ENCODE peak calls at places on chromosome 6, in eight cellular contexts. One of them, this sample, is unnamed.

GRCh38 chr6:134176283-134176975 is 124.0 kb upstream of the SLC2A12 start:
- DNase-seq in right lobe of liver: peak
- DNase-seq in right cardiac atrium: peak
- DNase-seq in neuronal stem cell: no peak
- DNase-seq in astrocyte of the hippocampus: peak
- DNase-seq in stromal cell of bone marrow: no peak
- DNase-seq in PC-9: peak
- DNase-seq in right atrium auricular region: peak
- DNase-seq in this sample: no peak

GRCh38 chr6:157343732-157344131 is 20.4 kb upstream of the TMEM242 start:
- DNase-seq in right lobe of liver: no peak
- DNase-seq in right cardiac atrium: no peak
- DNase-seq in neuronal stem cell: no peak
- DNase-seq in astrocyte of the hippocampus: peak
- DNase-seq in stromal cell of bone marrow: no peak
- DNase-seq in PC-9: peak
- DNase-seq in right atrium auricular region: no peak
- DNase-seq in this sample: no peak

GRCh38 chr6:145815875-145816274 is 1.3 kb upstream of the FBXO30 start:
- DNase-seq in right lobe of liver: no peak
- DNase-seq in right cardiac atrium: no peak
- DNase-seq in neuronal stem cell: no peak
- DNase-seq in astrocyte of the hippocampus: no peak
- DNase-seq in stromal cell of bone marrow: no peak
- DNase-seq in PC-9: no peak
- DNase-seq in right atrium auricular region: no peak
- DNase-seq in this sample: peak

GRCh38 chr6:165791876-165792437 is 128.9 kb upstream of the PDE10A start:
- DNase-seq in right lobe of liver: no peak
- DNase-seq in right cardiac atrium: no peak
- DNase-seq in neuronal stem cell: no peak
- DNase-seq in astrocyte of the hippocampus: no peak
- DNase-seq in stromal cell of bone marrow: no peak
- DNase-seq in PC-9: no peak
- DNase-seq in right atrium auricular region: no peak
- DNase-seq in this sample: no peak

GRCh38 chr6:63449714-63450113 is 122.6 kb upstream of the LOC128125822 start:
- DNase-seq in right lobe of liver: no peak
- DNase-seq in right cardiac atrium: no peak
- DNase-seq in neuronal stem cell: no peak
- DNase-seq in astrocyte of the hippocampus: no peak
- DNase-seq in stromal cell of bone marrow: no peak
- DNase-seq in PC-9: no peak
- DNase-seq in right atrium auricular region: no peak
- DNase-seq in this sample: no peak

GRCh38 chr6:122286512-122286911 is 112.9 kb upstream of the HSF2 start:
- DNase-seq in right lobe of liver: no peak
- DNase-seq in right cardiac atrium: no peak
- DNase-seq in neuronal stem cell: no peak
- DNase-seq in astrocyte of the hippocampus: no peak
- DNase-seq in stromal cell of bone marrow: peak
- DNase-seq in PC-9: no peak
- DNase-seq in right atrium auricular region: no peak
- DNase-seq in this sample: no peak

GRCh38 chr6:90146914-90147668 is 149.6 kb downstream of the BACH2 start:
- DNase-seq in right lobe of liver: no peak
- DNase-seq in right cardiac atrium: no peak
- DNase-seq in neuronal stem cell: no peak
- DNase-seq in astrocyte of the hippocampus: no peak
- DNase-seq in stromal cell of bone marrow: no peak
- DNase-seq in PC-9: no peak
- DNase-seq in right atrium auricular region: no peak
- DNase-seq in this sample: no peak

GRCh38 chr6:82217014-82217621 is 30.4 kb downstream of the IBTK start:
- DNase-seq in right lobe of liver: no peak
- DNase-seq in right cardiac atrium: no peak
- DNase-seq in neuronal stem cell: no peak
- DNase-seq in astrocyte of the hippocampus: no peak
- DNase-seq in stromal cell of bone marrow: no peak
- DNase-seq in PC-9: no peak
- DNase-seq in right atrium auricular region: no peak
- DNase-seq in this sample: peak

GRCh38 chr6:107555449-107555848 is 65.5 kb downstream of the SOBP start:
- DNase-seq in right lobe of liver: no peak
- DNase-seq in right cardiac atrium: no peak
- DNase-seq in neuronal stem cell: no peak
- DNase-seq in astrocyte of the hippocampus: no peak
- DNase-seq in stromal cell of bone marrow: no peak
- DNase-seq in PC-9: no peak
- DNase-seq in right atrium auricular region: no peak
- DNase-seq in this sample: no peak

GRCh38 chr6:145882121-145882531 is 67.5 kb upstream of the FBXO30 start:
- DNase-seq in right lobe of liver: no peak
- DNase-seq in right cardiac atrium: no peak
- DNase-seq in neuronal stem cell: no peak
- DNase-seq in astrocyte of the hippocampus: no peak
- DNase-seq in stromal cell of bone marrow: no peak
- DNase-seq in PC-9: no peak
- DNase-seq in right atrium auricular region: no peak
- DNase-seq in this sample: no peak

GRCh38 chr6:97440590-97441176 is 157.7 kb upstream of the MMS22L start:
- DNase-seq in right lobe of liver: no peak
- DNase-seq in right cardiac atrium: no peak
- DNase-seq in neuronal stem cell: peak
- DNase-seq in astrocyte of the hippocampus: peak
- DNase-seq in stromal cell of bone marrow: peak
- DNase-seq in PC-9: no peak
- DNase-seq in right atrium auricular region: no peak
- DNase-seq in this sample: no peak

GRCh38 chr6:139407718-139408222 is 33.3 kb upstream of the CITED2 start:
- DNase-seq in right lobe of liver: no peak
- DNase-seq in right cardiac atrium: no peak
- DNase-seq in neuronal stem cell: no peak
- DNase-seq in astrocyte of the hippocampus: peak
- DNase-seq in stromal cell of bone marrow: peak
- DNase-seq in PC-9: peak
- DNase-seq in right atrium auricular region: no peak
- DNase-seq in this sample: no peak

GRCh38 chr6:9485992-9486391 is 928.9 kb downstream of the TFAP2A start:
- DNase-seq in right lobe of liver: no peak
- DNase-seq in right cardiac atrium: no peak
- DNase-seq in neuronal stem cell: no peak
- DNase-seq in astrocyte of the hippocampus: no peak
- DNase-seq in stromal cell of bone marrow: no peak
- DNase-seq in PC-9: no peak
- DNase-seq in right atrium auricular region: no peak
- DNase-seq in this sample: no peak

GRCh38 chr6:108942556-108943492 is 94.6 kb downstream of the ARMC2 start:
- DNase-seq in right lobe of liver: no peak
- DNase-seq in right cardiac atrium: no peak
- DNase-seq in neuronal stem cell: no peak
- DNase-seq in astrocyte of the hippocampus: no peak
- DNase-seq in stromal cell of bone marrow: no peak
- DNase-seq in PC-9: no peak
- DNase-seq in right atrium auricular region: no peak
- DNase-seq in this sample: no peak

GRCh38 chr6:69696273-69696672 is 100.5 kb downstream of the LMBRD1 start:
- DNase-seq in right lobe of liver: no peak
- DNase-seq in right cardiac atrium: no peak
- DNase-seq in neuronal stem cell: no peak
- DNase-seq in astrocyte of the hippocampus: peak
- DNase-seq in stromal cell of bone marrow: no peak
- DNase-seq in PC-9: no peak
- DNase-seq in right atrium auricular region: no peak
- DNase-seq in this sample: no peak

GRCh38 chr6:73585566-73586415 is 65.0 kb upstream of the EEF1A1 start:
- DNase-seq in right lobe of liver: no peak
- DNase-seq in right cardiac atrium: no peak
- DNase-seq in neuronal stem cell: no peak
- DNase-seq in astrocyte of the hippocampus: peak
- DNase-seq in stromal cell of bone marrow: peak
- DNase-seq in PC-9: peak
- DNase-seq in right atrium auricular region: no peak
- DNase-seq in this sample: peak

GRCh38 chr6:117540670-117541069 is 58.2 kb downstream of the DCBLD1 start:
- DNase-seq in right lobe of liver: no peak
- DNase-seq in right cardiac atrium: no peak
- DNase-seq in neuronal stem cell: no peak
- DNase-seq in astrocyte of the hippocampus: no peak
- DNase-seq in stromal cell of bone marrow: no peak
- DNase-seq in PC-9: no peak
- DNase-seq in right atrium auricular region: no peak
- DNase-seq in this sample: no peak

This sample was measured in GM13977.